ENCODE peak calls at places on chromosomes 7 and 10, in four cellular contexts. One of them, this sample, is unnamed.

GRCh38 chr10:78928330-78928729 is 140.4 kb upstream of the ZMIZ1 start:
- DNase-seq in RWPE1: no peak
- DNase-seq in suprapubic skin: no peak
- DNase-seq in BJ: no peak
- DNase-seq in this sample: no peak

GRCh38 chr7:100540073-100540723 is 1.2 kb downstream of the AGFG2 start:
- DNase-seq in RWPE1: no peak
- DNase-seq in suprapubic skin: no peak
- DNase-seq in BJ: no peak
- DNase-seq in this sample: no peak

GRCh38 chr10:47022311-47023131 is 111.3 kb downstream of the PTPN20 start:
- DNase-seq in RWPE1: no peak
- DNase-seq in suprapubic skin: no peak
- DNase-seq in BJ: no peak
- DNase-seq in this sample: no peak

GRCh38 chr7:13189712-13190111 is 502.3 kb downstream of the ARL4A start:
- DNase-seq in RWPE1: no peak
- DNase-seq in suprapubic skin: no peak
- DNase-seq in BJ: no peak
- DNase-seq in this sample: no peak

GRCh38 chr7:8126768-8127167 is 135.2 kb downstream of the ICA1 start:
- DNase-seq in RWPE1: no peak
- DNase-seq in suprapubic skin: no peak
- DNase-seq in BJ: no peak
- DNase-seq in this sample: no peak

GRCh38 chr10:50358411-50358810 is 107.1 kb upstream of the ASAH2 start:
- DNase-seq in RWPE1: no peak
- DNase-seq in suprapubic skin: no peak
- DNase-seq in BJ: no peak
- DNase-seq in this sample: no peak

GRCh38 chr10:84194424-84195043 is at the start of gene CDHR1:
- DNase-seq in RWPE1: peak
- DNase-seq in suprapubic skin: peak
- DNase-seq in BJ: no peak
- DNase-seq in this sample: no peak

GRCh38 chr10:129491123-129491734 is 24.2 kb downstream of the MGMT start:
- DNase-seq in RWPE1: no peak
- DNase-seq in suprapubic skin: no peak
- DNase-seq in BJ: no peak
- DNase-seq in this sample: no peak

GRCh38 chr10:97259119-97259518 is 33.3 kb downstream of the ARHGAP19 start:
- DNase-seq in RWPE1: no peak
- DNase-seq in suprapubic skin: no peak
- DNase-seq in BJ: no peak
- DNase-seq in this sample: no peak

GRCh38 chr10:95246582-95247051 is 44.2 kb downstream of the PDLIM1 start:
- DNase-seq in RWPE1: no peak
- DNase-seq in suprapubic skin: peak
- DNase-seq in BJ: no peak
- DNase-seq in this sample: no peak

GRCh38 chr10:49397036-49397999 is 1.4 kb upstream of the DRGX start:
- DNase-seq in RWPE1: no peak
- DNase-seq in suprapubic skin: no peak
- DNase-seq in BJ: no peak
- DNase-seq in this sample: no peak

GRCh38 chr10:123942114-123942513 is 50.5 kb upstream of the CPXM2 start:
- DNase-seq in RWPE1: no peak
- DNase-seq in suprapubic skin: no peak
- DNase-seq in BJ: no peak
- DNase-seq in this sample: no peak

GRCh38 chr7:130614449-130614848 is 54.1 kb downstream of the COPG2 start:
- DNase-seq in RWPE1: no peak
- DNase-seq in suprapubic skin: no peak
- DNase-seq in BJ: no peak
- DNase-seq in this sample: no peak

GRCh38 chr7:105648561-105649401 is 67.5 kb upstream of the EFCAB10 start:
- DNase-seq in RWPE1: peak
- DNase-seq in suprapubic skin: no peak
- DNase-seq in BJ: no peak
- DNase-seq in this sample: no peak

GRCh38 chr10:59808896-59809643 is 55.8 kb upstream of the MRLN start:
- DNase-seq in RWPE1: peak
- DNase-seq in suprapubic skin: no peak
- DNase-seq in BJ: no peak
- DNase-seq in this sample: peak

GRCh38 chr10:112183329-112184051 is at the start of gene GPAM:
- DNase-seq in RWPE1: peak
- DNase-seq in suprapubic skin: peak
- DNase-seq in BJ: peak
- DNase-seq in this sample: peak

GRCh38 chr10:78248651-78249464 is 215.2 kb downstream of the RPS24 start:
- DNase-seq in RWPE1: no peak
- DNase-seq in suprapubic skin: no peak
- DNase-seq in BJ: peak
- DNase-seq in this sample: peak

GRCh38 chr10:91694170-91694794 is 61.4 kb upstream of the PPP1R3C start:
- DNase-seq in RWPE1: peak
- DNase-seq in suprapubic skin: no peak
- DNase-seq in BJ: no peak
- DNase-seq in this sample: no peak

GRCh38 chr10:42961156-42961589 is 115.7 kb upstream of the RET start:
- DNase-seq in RWPE1: no peak
- DNase-seq in suprapubic skin: no peak
- DNase-seq in BJ: no peak
- DNase-seq in this sample: no peak

GRCh38 chr10:45399113-45399512 is 25.1 kb downstream of the ALOX5 start:
- DNase-seq in RWPE1: no peak
- DNase-seq in suprapubic skin: no peak
- DNase-seq in BJ: no peak
- DNase-seq in this sample: no peak

GRCh38 chr10:34584164-34584563 is 230.9 kb downstream of the PARD3 start:
- DNase-seq in RWPE1: peak
- DNase-seq in suprapubic skin: no peak
- DNase-seq in BJ: peak
- DNase-seq in this sample: peak

GRCh38 chr7:117262546-117262945 is 60.3 kb downstream of the WNT2 start:
- DNase-seq in RWPE1: no peak
- DNase-seq in suprapubic skin: no peak
- DNase-seq in BJ: no peak
- DNase-seq in this sample: no peak

GRCh38 chr10:105597297-105597696 is 956.2 kb downstream of the SORCS3 start:
- DNase-seq in RWPE1: no peak
- DNase-seq in suprapubic skin: no peak
- DNase-seq in BJ: no peak
- DNase-seq in this sample: no peak

GRCh38 chr7:11170863-11171568 is 197.3 kb downstream of the PHF14 start:
- DNase-seq in RWPE1: no peak
- DNase-seq in suprapubic skin: no peak
- DNase-seq in BJ: no peak
- DNase-seq in this sample: no peak

GRCh38 chr7:130363156-130363847 is 17.0 kb upstream of the CPA1 start:
- DNase-seq in RWPE1: peak
- DNase-seq in suprapubic skin: peak
- DNase-seq in BJ: peak
- DNase-seq in this sample: peak

GRCh38 chr10:52664629-52665028 is 108.0 kb downstream of the MBL2 start:
- DNase-seq in RWPE1: no peak
- DNase-seq in suprapubic skin: no peak
- DNase-seq in BJ: no peak
- DNase-seq in this sample: no peak

GRCh38 chr10:101139421-101139911 is 8.4 kb downstream of the TLX1 start:
- DNase-seq in RWPE1: no peak
- DNase-seq in suprapubic skin: no peak
- DNase-seq in BJ: no peak
- DNase-seq in this sample: no peak

GRCh38 chr10:17814981-17815380 is 5.8 kb downstream of the MRC1 start:
- DNase-seq in RWPE1: no peak
- DNase-seq in suprapubic skin: no peak
- DNase-seq in BJ: no peak
- DNase-seq in this sample: no peak

GRCh38 chr7:85001493-85002345 is 185.1 kb downstream of the SEMA3D start:
- DNase-seq in RWPE1: no peak
- DNase-seq in suprapubic skin: no peak
- DNase-seq in BJ: no peak
- DNase-seq in this sample: no peak

GRCh38 chr7:87344446-87344845 is 1.0 kb upstream of the CROT start:
- DNase-seq in RWPE1: peak
- DNase-seq in suprapubic skin: no peak
- DNase-seq in BJ: no peak
- DNase-seq in this sample: no peak